ENCODE peak calls at places on chromosomes 11 and 22, in seven cellular contexts. M is HCT116, R is HEK293T, Z is GM12878, Q is H1, B is WTC11, T is HepG2. C is an unnamed sample.

GRCh38 chr11:73404048-73404447 is 27.8 kb downstream of the RELT start:
- DNase-seq in M (peak), R (peak), Z (no peak), Q (peak), B (peak), T (peak), C (peak)

GRCh38 chr11:65426839-65427690 is 4.5 kb downstream of the NEAT1 start:
- DNase-seq in M (peak), R (no peak), Z (no peak), Q (no peak), B (no peak), T (no peak), C (peak)

GRCh38 chr11:911031-911889 is 650 bp upstream of the CHID1 start:
- DNase-seq in M (no peak), R (peak), Z (no peak), Q (no peak), B (peak), T (no peak), C (peak)

GRCh38 chr11:95641506-95641905 is 148.1 kb downstream of the FAM76B start:
- DNase-seq in M (no peak), R (no peak), Z (peak), Q (no peak), B (no peak), T (no peak), C (no peak)

GRCh38 chr11:118033443-118033842 is 43.4 kb upstream of the TMPRSS4 start:
- DNase-seq in M (no peak), R (no peak), Z (no peak), Q (no peak), B (no peak), T (no peak), C (no peak)

GRCh38 chr11:133122260-133122659 is 410.0 kb downstream of the OPCML start:
- DNase-seq in M (no peak), R (no peak), Z (no peak), Q (no peak), B (no peak), T (no peak), C (no peak)

GRCh38 chr22:46908641-46909107 is 146.2 kb downstream of the TBC1D22A start:
- DNase-seq in M (no peak), R (no peak), Z (no peak), Q (peak), B (no peak), T (no peak), C (no peak)

GRCh38 chr22:37525073-37525745 is 6.0 kb upstream of the CARD10 start:
- DNase-seq in M (peak), R (no peak), Z (no peak), Q (no peak), B (no peak), T (no peak), C (no peak)

GRCh38 chr11:61969391-61969758 is 1.9 kb upstream of the FTH1 start:
- DNase-seq in M (no peak), R (no peak), Z (no peak), Q (no peak), B (no peak), T (no peak), C (no peak)

GRCh38 chr11:74952752-74953151 is 3.7 kb downstream of the SPCS2 start:
- DNase-seq in M (no peak), R (no peak), Z (no peak), Q (no peak), B (no peak), T (no peak), C (no peak)

GRCh38 chr11:93541154-93541553 is 2.0 kb downstream of the SMCO4 start:
- DNase-seq in M (no peak), R (no peak), Z (no peak), Q (no peak), B (no peak), T (no peak), C (no peak)

GRCh38 chr22:32080904-32081303 is 37.8 kb downstream of the SLC5A1 start:
- DNase-seq in M (peak), R (peak), Z (peak), Q (no peak), B (peak), T (peak), C (peak)

GRCh38 chr11:96341237-96342130 is 1.5 kb downstream of the MAML2 start:
- DNase-seq in M (no peak), R (no peak), Z (no peak), Q (peak), B (peak), T (peak), C (peak)

DNA sequence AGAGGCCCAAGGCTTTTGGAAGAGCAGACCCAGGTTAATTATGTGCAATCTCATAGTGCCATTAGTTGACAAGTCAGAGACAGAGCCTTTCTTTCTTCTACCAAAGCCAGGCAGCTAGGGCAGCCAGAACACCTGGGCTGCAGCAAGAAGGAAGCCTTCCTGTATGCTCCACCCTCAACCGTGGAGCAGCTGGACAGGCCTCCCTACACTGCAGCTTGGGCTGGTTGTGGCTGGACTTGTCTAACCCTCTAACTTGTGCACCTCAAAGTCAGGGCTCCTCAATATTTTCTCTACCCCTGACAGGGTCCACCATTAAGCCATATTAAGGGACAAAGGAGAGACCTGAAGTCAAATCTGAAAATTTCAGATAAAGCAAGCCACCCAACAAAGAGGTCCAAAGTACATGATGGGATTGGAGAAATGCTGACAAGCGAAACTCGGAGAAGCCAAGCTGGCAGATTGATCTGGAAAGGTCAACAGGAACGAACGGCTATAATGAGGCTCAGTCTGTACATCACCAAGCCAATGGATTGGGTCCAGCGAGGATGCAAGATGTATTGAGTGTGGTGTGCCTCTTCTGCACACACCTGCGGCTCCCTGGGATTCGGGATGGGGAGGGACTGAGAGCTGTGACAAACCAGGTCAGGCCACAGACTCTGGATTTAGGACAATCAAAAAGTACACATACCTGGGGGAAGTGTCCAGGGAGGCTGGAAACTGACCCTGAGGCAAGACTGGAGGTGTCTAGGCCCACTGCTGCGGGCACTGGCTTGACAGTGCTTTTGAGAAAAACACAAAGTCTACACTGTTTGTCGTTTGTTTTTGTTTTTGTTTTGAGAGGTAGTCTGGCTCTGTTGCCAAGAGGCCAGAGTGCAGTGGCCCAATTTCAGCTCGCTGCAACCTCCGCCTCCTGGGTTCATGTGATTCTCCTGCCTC is 11.7 kb upstream of the SLC43A3 start:
- DNase-seq in M (no peak), R (no peak), Z (no peak), Q (no peak), B (no peak), T (peak), C (no peak)
- TF ChIP-seq SP1 in M (no peak), R (no peak), Z (no peak), Q (no peak), B (no peak), T (no peak), C (no peak)

DNA sequence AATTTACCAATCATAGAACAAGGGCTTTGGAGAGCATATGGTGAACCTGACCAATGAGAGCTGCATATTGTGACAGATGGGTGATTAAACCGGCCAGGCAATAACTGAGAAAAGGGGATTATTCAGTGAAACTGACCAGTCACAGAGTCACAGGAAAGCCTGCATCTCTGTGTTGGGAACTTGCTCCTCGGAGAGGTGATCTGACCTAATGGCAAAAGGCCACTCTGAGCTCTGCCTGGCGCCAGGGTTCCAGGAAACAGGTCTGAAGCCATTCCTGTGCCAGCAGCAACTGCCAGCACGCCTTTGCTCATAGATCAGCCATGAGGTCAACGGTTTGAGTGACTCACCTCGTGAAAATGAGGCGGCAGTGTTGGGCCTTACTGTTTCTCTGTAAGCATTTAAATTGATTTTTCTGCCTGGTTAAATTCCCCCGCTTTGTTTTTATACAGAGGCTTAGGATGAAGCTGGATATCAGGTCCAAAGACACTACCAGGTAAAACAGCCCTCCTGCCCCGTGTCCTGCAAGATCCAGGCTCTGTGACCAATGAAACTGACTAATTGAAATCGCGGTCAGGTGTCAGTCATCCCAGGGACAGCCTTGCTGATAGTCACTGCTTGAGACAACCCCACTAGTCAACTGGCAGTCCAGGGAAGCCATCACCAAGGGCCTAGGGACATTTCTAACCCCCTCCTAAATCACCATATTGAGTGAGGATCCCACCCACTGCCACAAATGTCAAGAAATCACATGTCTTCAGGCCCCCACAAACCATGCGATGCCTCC is 35.8 kb upstream of the MYOD1 start:
- DNase-seq in M (peak), R (no peak), Z (no peak), Q (no peak), B (no peak), T (peak), C (no peak)
- TF ChIP-seq SP1 in M (peak), R (no peak), Z (no peak), Q (no peak), B (no peak), T (no peak), C (no peak)

GRCh38 chr11:45593992-45594391 is 71.4 kb downstream of the CHST1 start:
- DNase-seq in M (peak), R (peak), Z (no peak), Q (no peak), B (no peak), T (no peak), C (peak)
- TF ChIP-seq SP1 in M (peak), R (no peak), Z (no peak), Q (no peak), B (no peak), T (no peak), C (no peak)

GRCh38 chr11:72223615-72224586 is 666 bp upstream of the INPPL1 start:
- DNase-seq in M (peak), R (peak), Z (no peak), Q (peak), B (peak), T (no peak), C (peak)
- TF ChIP-seq SP1 in M (no peak), R (no peak), Z (no peak), Q (no peak), B (no peak), T (no peak), C (peak)

GRCh38 chr11:122656073-122656630 is 630 bp downstream of the UBASH3B start:
- DNase-seq in M (no peak), R (peak), Z (no peak), Q (peak), B (peak), T (no peak), C (peak)
- TF ChIP-seq SP1 in M (no peak), R (no peak), Z (no peak), Q (no peak), B (no peak), T (no peak), C (no peak)

C was measured in K562.